ENCODE peak calls at places on chromosome 9, in nine cellular contexts. P is retina; L is NCI-H748 treated with DMSO at 0.1 percent for 48 hours; M is C1 segment of cervical spinal cord; J is stimulated activated CD4-positive, alpha-beta T cell treated with anti-CD3 and anti-CD28 coated beads, Interleukin-1b, Interleukin-23, amount 100 ng/mL, for 48 hours; D is stimulated activated CD8-positive, alpha-beta memory T cell treated with anti-CD3 and anti-CD28 coated beads, Interleukin-2, amount 100 ng/mL, for 48 hours; Y is NCI-H2029 treated with DMSO at 0.1 percent for 48 hours; N is germinal center; S is mucosa of descending colon. B is an unnamed sample.
A peak's percentile ranks its signal among the peaks of the same experiment; 100 is the strongest.

GRCh38 chr9:93301911-93302525 is 118.1 kb downstream of the WNK2 start:
- DNase-seq in P (no peak), L (no peak), M (no peak), J (no peak), D (no peak), Y (no peak), N (no peak), S (no peak), B (no peak)

GRCh38 chr9:91040371-91041215 is 239.0 kb downstream of the SYK start:
- DNase-seq in P (no peak), L (no peak), M (no peak), J (peak; percentile 48), D (no peak), Y (no peak), N (no peak), S (no peak), B (no peak)

GRCh38 chr9:2008372-2008771 is 6.8 kb upstream of the SMARCA2 start:
- DNase-seq in P (no peak), L (no peak), M (no peak), J (no peak), D (no peak), Y (no peak), N (no peak), S (no peak), B (no peak)

GRCh38 chr9:36637491-36638270 is 65.0 kb downstream of the MELK start:
- DNase-seq in P (peak; percentile 21), L (no peak), M (no peak), J (no peak), D (no peak), Y (peak; percentile 3), N (peak; percentile 5), S (no peak), B (no peak)

GRCh38 chr9:108800632-108801099 is 55.1 kb downstream of the ACTL7B start:
- DNase-seq in P (peak; percentile 38), L (no peak), M (no peak), J (no peak), D (no peak), Y (no peak), N (no peak), S (no peak), B (no peak)

GRCh38 chr9:20980713-20981481 is 50.5 kb downstream of the HACD4 start:
- DNase-seq in P (no peak), L (no peak), M (no peak), J (no peak), D (no peak), Y (no peak), N (no peak), S (no peak), B (no peak)

GRCh38 chr9:96448546-96449170 is 1.3 kb upstream of the HABP4 start:
- DNase-seq in P (peak; percentile 57), L (no peak), M (no peak), J (no peak), D (no peak), Y (no peak), N (no peak), S (no peak), B (no peak)

GRCh38 chr9:109411818-109412352 is 86.2 kb downstream of the PTPN3 start:
- DNase-seq in P (peak; percentile 27), L (no peak), M (no peak), J (no peak), D (no peak), Y (no peak), N (peak; percentile 54), S (no peak), B (no peak)

GRCh38 chr9:16626577-16627130 is 243.8 kb downstream of the BNC2 start:
- DNase-seq in P (peak; percentile 71), L (peak; percentile 69), M (no peak), J (no peak), D (no peak), Y (no peak), N (no peak), S (no peak), B (no peak)

GRCh38 chr9:134981829-134982228 is 64.1 kb upstream of the FCN1 start:
- DNase-seq in P (no peak), L (no peak), M (no peak), J (no peak), D (no peak), Y (no peak), N (no peak), S (no peak), B (no peak)

GRCh38 chr9:130765135-130766030 is 69.7 kb upstream of the ABL1 start:
- DNase-seq in P (peak; percentile 54), L (no peak), M (no peak), J (peak; percentile 36), D (no peak), Y (no peak), N (no peak), S (no peak), B (no peak)

GRCh38 chr9:125747053-125747764 is at the start of gene PBX3:
- DNase-seq in P (peak; percentile 79), L (peak; percentile 50), M (peak; percentile 60), J (peak; percentile 31), D (peak; percentile 19), Y (no peak), N (peak; percentile 74), S (peak; percentile 73), B (peak; percentile 65)

GRCh38 chr9:136372561-136373299 is 739 bp downstream of the CARD9 start:
- DNase-seq in P (peak; percentile 80), L (no peak), M (peak; percentile 33), J (no peak), D (no peak), Y (no peak), N (no peak), S (peak; percentile 80), B (no peak)

GRCh38 chr9:127958728-127959127 is 21.1 kb upstream of the DPM2 start:
- DNase-seq in P (no peak), L (no peak), M (no peak), J (no peak), D (no peak), Y (no peak), N (no peak), S (no peak), B (no peak)

GRCh38 chr9:22170990-22171663 is 162.0 kb upstream of the CDKN2B start:
- DNase-seq in P (no peak), L (no peak), M (no peak), J (no peak), D (no peak), Y (no peak), N (no peak), S (no peak), B (no peak)

GRCh38 chr9:4303002-4303401 is 3.1 kb upstream of the GLIS3 start:
- DNase-seq in P (no peak), L (no peak), M (no peak), J (no peak), D (no peak), Y (no peak), N (no peak), S (no peak), B (no peak)

GRCh38 chr9:112765281-112765680 is 14.7 kb downstream of the SNX30 start:
- DNase-seq in P (no peak), L (no peak), M (no peak), J (no peak), D (no peak), Y (no peak), N (no peak), S (no peak), B (no peak)